ENCODE peak calls at places on chromosomes 5 and 9, in seven cellular contexts. I is astrocyte; U is SK-N-SH; K is AG08396; W is activated CD4-positive, alpha-beta T cell treated with anti-CD3 and anti-CD28 coated beads, Interleukin-2, amount 10 ng/mL, durations not matched to agents 7 days and 5 days; D is stomach; J is WTC11. R is an unnamed sample.

GRCh38 chr9:110623462-110624025 is 44.0 kb upstream of the SVEP1 start:
- DNase-seq in I (peak), U (peak), K (peak), W (peak), D (peak), J (no peak), R (no peak)

GRCh38 chr9:125759812-125760134 is 12.6 kb downstream of the PBX3 start:
- DNase-seq in I (no peak), U (no peak), K (no peak), W (no peak), D (no peak), J (no peak), R (no peak)

GRCh38 chr9:9919174-9919573 is 693.6 kb downstream of the PTPRD start:
- DNase-seq in I (no peak), U (no peak), K (no peak), W (no peak), D (no peak), J (no peak), R (no peak)

GRCh38 chr5:33330416-33330815 is 110.3 kb upstream of the TARS1 start:
- DNase-seq in I (peak), U (no peak), K (no peak), W (no peak), D (no peak), J (no peak), R (no peak)

GRCh38 chr9:86324308-86324707 is 29.9 kb downstream of the TUT7 start:
- DNase-seq in I (peak), U (no peak), K (peak), W (no peak), D (no peak), J (no peak), R (no peak)

GRCh38 chr5:109741390-109741789 is 51.7 kb downstream of the MAN2A1 start:
- DNase-seq in I (no peak), U (no peak), K (no peak), W (no peak), D (no peak), J (no peak), R (no peak)

GRCh38 chr5:143515829-143516228 is 112.3 kb upstream of the NR3C1 start:
- DNase-seq in I (no peak), U (no peak), K (no peak), W (no peak), D (no peak), J (no peak), R (peak)

GRCh38 chr9:28166179-28166578 is 592.9 kb upstream of the C9orf72 start:
- DNase-seq in I (no peak), U (no peak), K (no peak), W (no peak), D (no peak), J (no peak), R (no peak)

GRCh38 chr5:150672237-150672883 is 11.3 kb downstream of the MYOZ3 start:
- DNase-seq in I (no peak), U (peak), K (peak), W (peak), D (peak), J (peak), R (no peak)

GRCh38 chr5:137706841-137707240 is 29.0 kb downstream of the KLHL3 start:
- DNase-seq in I (peak), U (no peak), K (no peak), W (no peak), D (no peak), J (no peak), R (no peak)

GRCh38 chr5:58631895-58632294 is 49.0 kb downstream of the RAB3C start:
- DNase-seq in I (no peak), U (no peak), K (no peak), W (no peak), D (no peak), J (no peak), R (no peak)

GRCh38 chr9:99038396-99038795 is 66.5 kb upstream of the TGFBR1 start:
- DNase-seq in I (no peak), U (no peak), K (no peak), W (no peak), D (no peak), J (no peak), R (no peak)

GRCh38 chr9:109903515-109904138 is 123.6 kb downstream of the PALM2AKAP2 start:
- DNase-seq in I (peak), U (peak), K (peak), W (peak), D (peak), J (peak), R (peak)

GRCh38 chr5:52787600-52788504 is at the start of the genes ITGA1 and PELO:
- DNase-seq in I (peak), U (peak), K (peak), W (peak), D (peak), J (peak), R (peak)